ENCODE peak calls at places on chromosomes 12 and 14, in six cellular contexts. A is HFFc6; P is stimulated activated CD4-positive, alpha-beta T cell treated with anti-CD3 and anti-CD28 coated beads, Interleukin-12 subunit alpha, Interleukin-12 subunit beta, amount 100 ng/mL, for 4 hours; F is naive B cell; V is SK-N-DZ; D is occipital lobe. O is an unnamed sample.
A peak's percentile ranks its signal among the peaks of the same experiment; 100 is the strongest.

GRCh38 chr12:9725471-9725870 is 7.4 kb downstream of the CLECL1 start:
- DNase-seq in P (no peak), F (no peak), D (no peak), A (no peak), V (no peak), O (no peak)

GRCh38 chr12:122354958-122355641 is 67.4 kb downstream of the CLIP1 start:
- DNase-seq in A (no peak), P (no peak), F (no peak), D (peak; percentile 52), V (no peak), O (no peak)

GRCh38 chr12:129772463-129773169 is 131.2 kb downstream of the TMEM132D start:
- DNase-seq in D (no peak), P (no peak), V (no peak), F (no peak), A (no peak), O (no peak)

GRCh38 chr12:96448287-96448686 is 41.1 kb upstream of the CFAP54 start:
- DNase-seq in D (no peak), V (no peak), P (no peak), F (no peak), A (peak; percentile 44), O (no peak)

GRCh38 chr12:58025431-58025830 is 84.1 kb downstream of the ATP23 start:
- DNase-seq in D (no peak), F (no peak), A (no peak), V (no peak), P (no peak), O (no peak)

GRCh38 chr14:104724407-104724980 is 465 bp downstream of the ADSS1 start:
- DNase-seq in D (no peak), V (no peak), F (no peak), P (no peak), A (no peak), O (no peak)

GRCh38 chr12:24754690-24755638 is 193.9 kb downstream of the BCAT1 start:
- DNase-seq in A (peak; percentile 76), F (no peak), V (no peak), P (no peak), D (no peak), O (no peak)

GRCh38 chr14:75303415-75303814 is 24.8 kb downstream of the FOS start:
- DNase-seq in V (peak; percentile 58), A (peak; percentile 58), F (peak; percentile 57), D (peak; percentile 26), P (peak; percentile 41), O (no peak)

GRCh38 chr12:76799362-76799761 is 35.4 kb downstream of the ZDHHC17 start:
- DNase-seq in D (no peak), V (no peak), A (no peak), F (no peak), P (no peak), O (no peak)

GRCh38 chr12:56159482-56160105 is 1.4 kb downstream of the MYL6 start:
- DNase-seq in D (no peak), F (no peak), V (no peak), P (no peak), A (no peak), O (no peak)

GRCh38 chr12:98653866-98654493 is 8.9 kb downstream of the APAF1 start:
- DNase-seq in P (no peak), F (peak; percentile 45), V (peak; percentile 56), A (peak; percentile 56), D (no peak), O (no peak)

GRCh38 chr14:79117561-79117960 is 947.4 kb downstream of the NRXN3 start:
- DNase-seq in F (no peak), P (no peak), D (no peak), V (no peak), A (no peak), O (no peak)

GRCh38 chr12:180445-180844 is 33.5 kb downstream of the SLC6A12 start:
- DNase-seq in P (no peak), A (no peak), D (no peak), V (no peak), F (no peak), O (no peak)

O was measured in posterior cingulate gyrus.